ENCODE peak calls at places on chromosomes 2 and 18, in five cellular contexts. One of them, this sample, is unnamed.

GRCh38 chr2:96763511-96764252 is 3.0 kb downstream of the CNNM4 start:
- DNase-seq in kidney epithelial cell: no peak
- DNase-seq in Peyer's patch: peak; percentile 66
- DNase-seq in brain microvascular endothelial cell: no peak
- DNase-seq in T-helper 2 cell: no peak
- DNase-seq in this sample: peak; percentile 18

GRCh38 chr2:28713582-28714292 is 37.9 kb upstream of the PPP1CB start:
- DNase-seq in brain microvascular endothelial cell: peak; percentile 19
- DNase-seq in Peyer's patch: no peak
- DNase-seq in kidney epithelial cell: peak; percentile 58
- DNase-seq in T-helper 2 cell: no peak
- DNase-seq in this sample: no peak

GRCh38 chr2:191679818-191680600 is 2.1 kb downstream of the NABP1 start:
- DNase-seq in brain microvascular endothelial cell: no peak
- DNase-seq in T-helper 2 cell: no peak
- DNase-seq in Peyer's patch: no peak
- DNase-seq in kidney epithelial cell: peak; percentile 77
- DNase-seq in this sample: no peak

GRCh38 chr18:43661570-43661969 is 384.3 kb upstream of the SYT4 start:
- DNase-seq in Peyer's patch: no peak
- DNase-seq in T-helper 2 cell: no peak
- DNase-seq in brain microvascular endothelial cell: peak; percentile 66
- DNase-seq in kidney epithelial cell: peak; percentile 56
- DNase-seq in this sample: no peak

GRCh38 chr18:38243291-38243690 is 677.7 kb upstream of the CELF4 start:
- DNase-seq in Peyer's patch: no peak
- DNase-seq in T-helper 2 cell: no peak
- DNase-seq in brain microvascular endothelial cell: no peak
- DNase-seq in kidney epithelial cell: no peak
- DNase-seq in this sample: no peak

GRCh38 chr2:179592167-179592936 is 269.1 kb downstream of the ZNF385B start:
- DNase-seq in Peyer's patch: no peak
- DNase-seq in kidney epithelial cell: no peak
- DNase-seq in brain microvascular endothelial cell: peak; percentile 22
- DNase-seq in T-helper 2 cell: no peak
- DNase-seq in this sample: no peak

GRCh38 chr2:121186261-121186660 is 98.7 kb downstream of the TFCP2L1 start:
- DNase-seq in brain microvascular endothelial cell: no peak
- DNase-seq in Peyer's patch: no peak
- DNase-seq in kidney epithelial cell: no peak
- DNase-seq in T-helper 2 cell: no peak
- DNase-seq in this sample: no peak

GRCh38 chr2:61950133-61950560 is 44.7 kb downstream of the COMMD1 start:
- DNase-seq in T-helper 2 cell: no peak
- DNase-seq in brain microvascular endothelial cell: no peak
- DNase-seq in Peyer's patch: no peak
- DNase-seq in kidney epithelial cell: no peak
- DNase-seq in this sample: no peak

GRCh38 chr2:2843969-2844548 is 513.0 kb upstream of the MYT1L start:
- DNase-seq in brain microvascular endothelial cell: no peak
- DNase-seq in Peyer's patch: no peak
- DNase-seq in T-helper 2 cell: no peak
- DNase-seq in kidney epithelial cell: no peak
- DNase-seq in this sample: no peak

GRCh38 chr18:36595046-36595817 is 233.6 kb downstream of the TPGS2 start:
- DNase-seq in Peyer's patch: no peak
- DNase-seq in kidney epithelial cell: no peak
- DNase-seq in brain microvascular endothelial cell: no peak
- DNase-seq in T-helper 2 cell: no peak
- DNase-seq in this sample: no peak

This sample was measured in globus pallidus.